ENCODE peak calls at places on chromosomes 6 and 20, in six cellular contexts. E, O, Z, S, C and V are unnamed samples.

GRCh38 chr20:56558968-56559367 is 25.9 kb downstream of the FAM209B start:
- DNase-seq in E (no peak), O (no peak), Z (no peak), S (peak), C (no peak), V (no peak)

GRCh38 chr6:132811276-132811675 is 3.1 kb upstream of the RPS12 start:
- DNase-seq in E (no peak), O (no peak), Z (no peak), S (no peak), C (no peak), V (no peak)

GRCh38 chr20:32822189-32822588 is 2.4 kb downstream of the MAPRE1 start:
- DNase-seq in E (peak), O (no peak), Z (no peak), S (no peak), C (no peak), V (no peak)

GRCh38 chr6:149942461-149942829 is 631 bp downstream of the ULBP2 start:
- DNase-seq in E (no peak), O (no peak), Z (no peak), S (no peak), C (no peak), V (no peak)

GRCh38 chr20:64101731-64102621 is 5.4 kb downstream of the NPBWR2 start:
- DNase-seq in E (peak), O (peak), Z (peak), S (no peak), C (peak), V (no peak)

GRCh38 chr6:43515808-43516207 is 918 bp downstream of the YIPF3 start:
- DNase-seq in E (no peak), O (no peak), Z (no peak), S (no peak), C (no peak), V (no peak)

GRCh38 chr6:149895702-149896310 is 2.1 kb downstream of the RAET1E start:
- DNase-seq in E (peak), O (peak), Z (no peak), S (peak), C (no peak), V (no peak)

GRCh38 chr6:135087803-135088202 is 33.2 kb upstream of the HBS1L start:
- DNase-seq in E (no peak), O (peak), Z (no peak), S (no peak), C (no peak), V (no peak)

GRCh38 chr6:11013671-11014070 is 30.4 kb downstream of the ELOVL2 start:
- DNase-seq in E (no peak), O (no peak), Z (no peak), S (no peak), C (no peak), V (no peak)

GRCh38 chr6:26126394-26127221 is 39.4 kb downstream of the HFE start:
- DNase-seq in E (peak), O (no peak), Z (no peak), S (no peak), C (no peak), V (no peak)

GRCh38 chr6:50062051-50062450 is 12.3 kb upstream of the DEFB112 start:
- DNase-seq in E (peak), O (no peak), Z (no peak), S (no peak), C (no peak), V (no peak)

GRCh38 chr6:22320750-22321149 is 23.9 kb upstream of the PRL start:
- DNase-seq in E (peak), O (no peak), Z (peak), S (no peak), C (no peak), V (no peak)

GRCh38 chr6:159943101-159943632 is 25.7 kb upstream of the IGF2R start:
- DNase-seq in E (peak), O (no peak), Z (no peak), S (no peak), C (no peak), V (no peak)

GRCh38 chr6:64221776-64222175 is 586.2 kb downstream of the PHF3 start:
- DNase-seq in E (no peak), O (no peak), Z (no peak), S (no peak), C (no peak), V (no peak)